ENCODE peak calls at places on chromosome 22, in seven cellular contexts. One of them, this sample, is unnamed.

GRCh38 chr22:47437636-47438035 is 675.2 kb downstream of the TBC1D22A start:
- DNase-seq in mesenchymal stem cell: no peak
- DNase-seq in activated CD8-positive, alpha-beta memory T cell treated with anti-CD3 and anti-CD28 coated beads, Interleukin-2, amount 10 ng/mL, durations not matched to agents 7 days and 5 days: no peak
- DNase-seq in foreskin fibroblast: no peak
- DNase-seq in retina: no peak
- DNase-seq in activated CD4-positive, CD25-positive, alpha-beta regulatory T cell: no peak
- DNase-seq in fibroblast of lung: no peak
- DNase-seq in this sample: no peak

GRCh38 chr22:32024791-32025190 is 18.3 kb upstream of the SLC5A1 start:
- DNase-seq in mesenchymal stem cell: no peak
- DNase-seq in activated CD8-positive, alpha-beta memory T cell treated with anti-CD3 and anti-CD28 coated beads, Interleukin-2, amount 10 ng/mL, durations not matched to agents 7 days and 5 days: no peak
- DNase-seq in foreskin fibroblast: no peak
- DNase-seq in retina: no peak
- DNase-seq in activated CD4-positive, CD25-positive, alpha-beta regulatory T cell: no peak
- DNase-seq in fibroblast of lung: peak
- DNase-seq in this sample: no peak

GRCh38 chr22:46895753-46896152 is 133.3 kb downstream of the TBC1D22A start:
- DNase-seq in mesenchymal stem cell: no peak
- DNase-seq in activated CD8-positive, alpha-beta memory T cell treated with anti-CD3 and anti-CD28 coated beads, Interleukin-2, amount 10 ng/mL, durations not matched to agents 7 days and 5 days: no peak
- DNase-seq in foreskin fibroblast: no peak
- DNase-seq in retina: no peak
- DNase-seq in activated CD4-positive, CD25-positive, alpha-beta regulatory T cell: no peak
- DNase-seq in fibroblast of lung: no peak
- DNase-seq in this sample: no peak

GRCh38 chr22:12601870-12602779 is 2925.9 kb upstream of the OR11H1 start:
- DNase-seq in mesenchymal stem cell: no peak
- DNase-seq in activated CD8-positive, alpha-beta memory T cell treated with anti-CD3 and anti-CD28 coated beads, Interleukin-2, amount 10 ng/mL, durations not matched to agents 7 days and 5 days: no peak
- DNase-seq in foreskin fibroblast: no peak
- DNase-seq in retina: no peak
- DNase-seq in activated CD4-positive, CD25-positive, alpha-beta regulatory T cell: no peak
- DNase-seq in fibroblast of lung: no peak
- DNase-seq in this sample: no peak

GRCh38 chr22:20036535-20037392 is 15.9 kb downstream of the TANGO2 start:
- DNase-seq in mesenchymal stem cell: no peak
- DNase-seq in activated CD8-positive, alpha-beta memory T cell treated with anti-CD3 and anti-CD28 coated beads, Interleukin-2, amount 10 ng/mL, durations not matched to agents 7 days and 5 days: no peak
- DNase-seq in foreskin fibroblast: no peak
- DNase-seq in retina: no peak
- DNase-seq in activated CD4-positive, CD25-positive, alpha-beta regulatory T cell: no peak
- DNase-seq in fibroblast of lung: no peak
- DNase-seq in this sample: no peak

GRCh38 chr22:32735516-32735915 is 66.0 kb upstream of the TIMP3 start:
- DNase-seq in mesenchymal stem cell: no peak
- DNase-seq in activated CD8-positive, alpha-beta memory T cell treated with anti-CD3 and anti-CD28 coated beads, Interleukin-2, amount 10 ng/mL, durations not matched to agents 7 days and 5 days: no peak
- DNase-seq in foreskin fibroblast: no peak
- DNase-seq in retina: no peak
- DNase-seq in activated CD4-positive, CD25-positive, alpha-beta regulatory T cell: no peak
- DNase-seq in fibroblast of lung: no peak
- DNase-seq in this sample: no peak

GRCh38 chr22:41197046-41197807 is 7.9 kb upstream of the L3MBTL2 start:
- DNase-seq in mesenchymal stem cell: peak
- DNase-seq in activated CD8-positive, alpha-beta memory T cell treated with anti-CD3 and anti-CD28 coated beads, Interleukin-2, amount 10 ng/mL, durations not matched to agents 7 days and 5 days: peak
- DNase-seq in foreskin fibroblast: peak
- DNase-seq in retina: peak
- DNase-seq in activated CD4-positive, CD25-positive, alpha-beta regulatory T cell: peak
- DNase-seq in fibroblast of lung: peak
- DNase-seq in this sample: no peak

GRCh38 chr22:28247667-28248363 is 328.8 kb upstream of the PITPNB start:
- DNase-seq in mesenchymal stem cell: no peak
- DNase-seq in activated CD8-positive, alpha-beta memory T cell treated with anti-CD3 and anti-CD28 coated beads, Interleukin-2, amount 10 ng/mL, durations not matched to agents 7 days and 5 days: no peak
- DNase-seq in foreskin fibroblast: no peak
- DNase-seq in retina: no peak
- DNase-seq in activated CD4-positive, CD25-positive, alpha-beta regulatory T cell: no peak
- DNase-seq in fibroblast of lung: peak
- DNase-seq in this sample: no peak

GRCh38 chr22:39090426-39091064 is 6.5 kb upstream of the APOBEC3H start:
- DNase-seq in mesenchymal stem cell: no peak
- DNase-seq in activated CD8-positive, alpha-beta memory T cell treated with anti-CD3 and anti-CD28 coated beads, Interleukin-2, amount 10 ng/mL, durations not matched to agents 7 days and 5 days: peak
- DNase-seq in foreskin fibroblast: no peak
- DNase-seq in retina: no peak
- DNase-seq in activated CD4-positive, CD25-positive, alpha-beta regulatory T cell: peak
- DNase-seq in fibroblast of lung: no peak
- DNase-seq in this sample: no peak

GRCh38 chr22:49207008-49207775 is 620.5 kb downstream of the BRD1 start:
- DNase-seq in mesenchymal stem cell: no peak
- DNase-seq in activated CD8-positive, alpha-beta memory T cell treated with anti-CD3 and anti-CD28 coated beads, Interleukin-2, amount 10 ng/mL, durations not matched to agents 7 days and 5 days: peak
- DNase-seq in foreskin fibroblast: no peak
- DNase-seq in retina: no peak
- DNase-seq in activated CD4-positive, CD25-positive, alpha-beta regulatory T cell: no peak
- DNase-seq in fibroblast of lung: no peak
- DNase-seq in this sample: no peak

GRCh38 chr22:24043957-24044356 is 32.9 kb downstream of the CABIN1 start:
- DNase-seq in mesenchymal stem cell: no peak
- DNase-seq in activated CD8-positive, alpha-beta memory T cell treated with anti-CD3 and anti-CD28 coated beads, Interleukin-2, amount 10 ng/mL, durations not matched to agents 7 days and 5 days: no peak
- DNase-seq in foreskin fibroblast: no peak
- DNase-seq in retina: no peak
- DNase-seq in activated CD4-positive, CD25-positive, alpha-beta regulatory T cell: no peak
- DNase-seq in fibroblast of lung: no peak
- DNase-seq in this sample: no peak

GRCh38 chr22:20571531-20572007 is 64.2 kb downstream of the MED15 start:
- DNase-seq in mesenchymal stem cell: peak
- DNase-seq in activated CD8-positive, alpha-beta memory T cell treated with anti-CD3 and anti-CD28 coated beads, Interleukin-2, amount 10 ng/mL, durations not matched to agents 7 days and 5 days: peak
- DNase-seq in foreskin fibroblast: no peak
- DNase-seq in retina: no peak
- DNase-seq in activated CD4-positive, CD25-positive, alpha-beta regulatory T cell: peak
- DNase-seq in fibroblast of lung: peak
- DNase-seq in this sample: no peak

GRCh38 chr22:31095637-31096249 is 11.6 kb downstream of the SELENOM start:
- DNase-seq in mesenchymal stem cell: no peak
- DNase-seq in activated CD8-positive, alpha-beta memory T cell treated with anti-CD3 and anti-CD28 coated beads, Interleukin-2, amount 10 ng/mL, durations not matched to agents 7 days and 5 days: no peak
- DNase-seq in foreskin fibroblast: no peak
- DNase-seq in retina: no peak
- DNase-seq in activated CD4-positive, CD25-positive, alpha-beta regulatory T cell: no peak
- DNase-seq in fibroblast of lung: no peak
- DNase-seq in this sample: no peak

GRCh38 chr22:27952091-27952490 is 33.0 kb upstream of the PITPNB start:
- DNase-seq in mesenchymal stem cell: peak
- DNase-seq in activated CD8-positive, alpha-beta memory T cell treated with anti-CD3 and anti-CD28 coated beads, Interleukin-2, amount 10 ng/mL, durations not matched to agents 7 days and 5 days: no peak
- DNase-seq in foreskin fibroblast: peak
- DNase-seq in retina: no peak
- DNase-seq in activated CD4-positive, CD25-positive, alpha-beta regulatory T cell: no peak
- DNase-seq in fibroblast of lung: peak
- DNase-seq in this sample: no peak

GRCh38 chr22:22085702-22086500 is 103.3 kb upstream of the TOP3B start:
- DNase-seq in mesenchymal stem cell: peak
- DNase-seq in activated CD8-positive, alpha-beta memory T cell treated with anti-CD3 and anti-CD28 coated beads, Interleukin-2, amount 10 ng/mL, durations not matched to agents 7 days and 5 days: peak
- DNase-seq in foreskin fibroblast: peak
- DNase-seq in retina: no peak
- DNase-seq in activated CD4-positive, CD25-positive, alpha-beta regulatory T cell: no peak
- DNase-seq in fibroblast of lung: peak
- DNase-seq in this sample: no peak

GRCh38 chr22:25282671-25283561 is 63.5 kb downstream of the CRYBB2 start:
- DNase-seq in mesenchymal stem cell: no peak
- DNase-seq in activated CD8-positive, alpha-beta memory T cell treated with anti-CD3 and anti-CD28 coated beads, Interleukin-2, amount 10 ng/mL, durations not matched to agents 7 days and 5 days: no peak
- DNase-seq in foreskin fibroblast: no peak
- DNase-seq in retina: peak
- DNase-seq in activated CD4-positive, CD25-positive, alpha-beta regulatory T cell: no peak
- DNase-seq in fibroblast of lung: no peak
- DNase-seq in this sample: peak

GRCh38 chr22:48042621-48043395 is 1280.4 kb downstream of the TBC1D22A start:
- DNase-seq in mesenchymal stem cell: no peak
- DNase-seq in activated CD8-positive, alpha-beta memory T cell treated with anti-CD3 and anti-CD28 coated beads, Interleukin-2, amount 10 ng/mL, durations not matched to agents 7 days and 5 days: no peak
- DNase-seq in foreskin fibroblast: no peak
- DNase-seq in retina: no peak
- DNase-seq in activated CD4-positive, CD25-positive, alpha-beta regulatory T cell: no peak
- DNase-seq in fibroblast of lung: no peak
- DNase-seq in this sample: no peak

GRCh38 chr22:48808038-48808960 is 1019.4 kb downstream of the BRD1 start:
- DNase-seq in mesenchymal stem cell: no peak
- DNase-seq in activated CD8-positive, alpha-beta memory T cell treated with anti-CD3 and anti-CD28 coated beads, Interleukin-2, amount 10 ng/mL, durations not matched to agents 7 days and 5 days: no peak
- DNase-seq in foreskin fibroblast: no peak
- DNase-seq in retina: no peak
- DNase-seq in activated CD4-positive, CD25-positive, alpha-beta regulatory T cell: no peak
- DNase-seq in fibroblast of lung: no peak
- DNase-seq in this sample: no peak

GRCh38 chr22:30754971-30755759 is 60.5 kb downstream of the OSBP2 start:
- DNase-seq in mesenchymal stem cell: peak
- DNase-seq in activated CD8-positive, alpha-beta memory T cell treated with anti-CD3 and anti-CD28 coated beads, Interleukin-2, amount 10 ng/mL, durations not matched to agents 7 days and 5 days: peak
- DNase-seq in foreskin fibroblast: peak
- DNase-seq in retina: peak
- DNase-seq in activated CD4-positive, CD25-positive, alpha-beta regulatory T cell: no peak
- DNase-seq in fibroblast of lung: peak
- DNase-seq in this sample: peak

GRCh38 chr22:30940655-30941362 is 27.8 kb downstream of the MORC2 start:
- DNase-seq in mesenchymal stem cell: no peak
- DNase-seq in activated CD8-positive, alpha-beta memory T cell treated with anti-CD3 and anti-CD28 coated beads, Interleukin-2, amount 10 ng/mL, durations not matched to agents 7 days and 5 days: peak
- DNase-seq in foreskin fibroblast: no peak
- DNase-seq in retina: no peak
- DNase-seq in activated CD4-positive, CD25-positive, alpha-beta regulatory T cell: no peak
- DNase-seq in fibroblast of lung: no peak
- DNase-seq in this sample: no peak

GRCh38 chr22:41504397-41504796 is 35.5 kb downstream of the ACO2 start:
- DNase-seq in mesenchymal stem cell: no peak
- DNase-seq in activated CD8-positive, alpha-beta memory T cell treated with anti-CD3 and anti-CD28 coated beads, Interleukin-2, amount 10 ng/mL, durations not matched to agents 7 days and 5 days: no peak
- DNase-seq in foreskin fibroblast: no peak
- DNase-seq in retina: no peak
- DNase-seq in activated CD4-positive, CD25-positive, alpha-beta regulatory T cell: no peak
- DNase-seq in fibroblast of lung: no peak
- DNase-seq in this sample: no peak

GRCh38 chr22:36817429-36817783 is 571 bp upstream of the PVALB start:
- DNase-seq in mesenchymal stem cell: no peak
- DNase-seq in activated CD8-positive, alpha-beta memory T cell treated with anti-CD3 and anti-CD28 coated beads, Interleukin-2, amount 10 ng/mL, durations not matched to agents 7 days and 5 days: no peak
- DNase-seq in foreskin fibroblast: no peak
- DNase-seq in retina: no peak
- DNase-seq in activated CD4-positive, CD25-positive, alpha-beta regulatory T cell: no peak
- DNase-seq in fibroblast of lung: no peak
- DNase-seq in this sample: no peak

GRCh38 chr22:36385491-36386350 is 2.0 kb downstream of the MYH9 start:
- DNase-seq in mesenchymal stem cell: peak
- DNase-seq in activated CD8-positive, alpha-beta memory T cell treated with anti-CD3 and anti-CD28 coated beads, Interleukin-2, amount 10 ng/mL, durations not matched to agents 7 days and 5 days: peak
- DNase-seq in foreskin fibroblast: no peak
- DNase-seq in retina: peak
- DNase-seq in activated CD4-positive, CD25-positive, alpha-beta regulatory T cell: no peak
- DNase-seq in fibroblast of lung: peak
- DNase-seq in this sample: no peak

GRCh38 chr22:39675907-39676306 is 105.4 kb downstream of the CACNA1I start:
- DNase-seq in mesenchymal stem cell: no peak
- DNase-seq in activated CD8-positive, alpha-beta memory T cell treated with anti-CD3 and anti-CD28 coated beads, Interleukin-2, amount 10 ng/mL, durations not matched to agents 7 days and 5 days: no peak
- DNase-seq in foreskin fibroblast: no peak
- DNase-seq in retina: no peak
- DNase-seq in activated CD4-positive, CD25-positive, alpha-beta regulatory T cell: no peak
- DNase-seq in fibroblast of lung: no peak
- DNase-seq in this sample: no peak

GRCh38 chr22:30267382-30268302 is 991 bp upstream of the OSM start:
- DNase-seq in mesenchymal stem cell: no peak
- DNase-seq in activated CD8-positive, alpha-beta memory T cell treated with anti-CD3 and anti-CD28 coated beads, Interleukin-2, amount 10 ng/mL, durations not matched to agents 7 days and 5 days: peak
- DNase-seq in foreskin fibroblast: no peak
- DNase-seq in retina: no peak
- DNase-seq in activated CD4-positive, CD25-positive, alpha-beta regulatory T cell: no peak
- DNase-seq in fibroblast of lung: no peak
- DNase-seq in this sample: no peak

GRCh38 chr22:21726650-21727049 is 8.9 kb downstream of the YPEL1 start:
- DNase-seq in mesenchymal stem cell: peak
- DNase-seq in activated CD8-positive, alpha-beta memory T cell treated with anti-CD3 and anti-CD28 coated beads, Interleukin-2, amount 10 ng/mL, durations not matched to agents 7 days and 5 days: peak
- DNase-seq in foreskin fibroblast: no peak
- DNase-seq in retina: peak
- DNase-seq in activated CD4-positive, CD25-positive, alpha-beta regulatory T cell: no peak
- DNase-seq in fibroblast of lung: no peak
- DNase-seq in this sample: peak

GRCh38 chr22:23068832-23069385 is 1.4 kb upstream of the GNAZ start:
- DNase-seq in mesenchymal stem cell: no peak
- DNase-seq in activated CD8-positive, alpha-beta memory T cell treated with anti-CD3 and anti-CD28 coated beads, Interleukin-2, amount 10 ng/mL, durations not matched to agents 7 days and 5 days: no peak
- DNase-seq in foreskin fibroblast: no peak
- DNase-seq in retina: no peak
- DNase-seq in activated CD4-positive, CD25-positive, alpha-beta regulatory T cell: no peak
- DNase-seq in fibroblast of lung: no peak
- DNase-seq in this sample: no peak

GRCh38 chr22:38033522-38034277 is 23.5 kb upstream of the PICK1 start:
- DNase-seq in mesenchymal stem cell: no peak
- DNase-seq in activated CD8-positive, alpha-beta memory T cell treated with anti-CD3 and anti-CD28 coated beads, Interleukin-2, amount 10 ng/mL, durations not matched to agents 7 days and 5 days: no peak
- DNase-seq in foreskin fibroblast: no peak
- DNase-seq in retina: peak
- DNase-seq in activated CD4-positive, CD25-positive, alpha-beta regulatory T cell: no peak
- DNase-seq in fibroblast of lung: no peak
- DNase-seq in this sample: no peak

GRCh38 chr22:35900483-35901168 is 128.0 kb downstream of the RBFOX2 start:
- DNase-seq in mesenchymal stem cell: peak
- DNase-seq in activated CD8-positive, alpha-beta memory T cell treated with anti-CD3 and anti-CD28 coated beads, Interleukin-2, amount 10 ng/mL, durations not matched to agents 7 days and 5 days: no peak
- DNase-seq in foreskin fibroblast: peak
- DNase-seq in retina: no peak
- DNase-seq in activated CD4-positive, CD25-positive, alpha-beta regulatory T cell: no peak
- DNase-seq in fibroblast of lung: peak
- DNase-seq in this sample: no peak